ENCODE peak calls at places on chromosomes 16 and 17, in four cellular contexts. X is WTC11, D is K562, P is A549. N is an unnamed sample.

GRCh38 chr17:4808378-4808767 is 1.4 kb downstream of the PLD2 start:
- DNase-seq in X (no peak), D (no peak), P (no peak), N (no peak)

GRCh38 chr17:46949291-46950174 is 26.6 kb downstream of the GOSR2 start:
- DNase-seq in X (no peak), D (no peak), P (no peak), N (no peak)

GRCh38 chr17:4483012-4483840 is 15.5 kb upstream of the SPNS2 start:
- DNase-seq in X (no peak), D (no peak), P (peak; percentile 53), N (no peak)

GRCh38 chr16:8493885-8494487 is 96.3 kb downstream of the TMEM114 start:
- DNase-seq in X (no peak), D (no peak), P (no peak), N (no peak)

GRCh38 chr17:77124192-77124908 is 16.4 kb upstream of the SEC14L1 start:
- DNase-seq in X (no peak), D (no peak), P (peak; percentile 62), N (no peak)

GRCh38 chr16:70709457-70709856 is 23.6 kb upstream of the MTSS2 start:
- DNase-seq in X (no peak), D (no peak), P (no peak), N (no peak)

GRCh38 chr17:31819578-31819977 is 39.5 kb downstream of the COPRS start:
- DNase-seq in X (no peak), D (no peak), P (no peak), N (no peak)

GRCh38 chr16:84136331-84137125 is 8.4 kb downstream of the HSDL1 start:
- DNase-seq in X (no peak), D (no peak), P (no peak), N (no peak)

GRCh38 chr17:81612172-81612571 is 24.7 kb downstream of the NPLOC4 start:
- DNase-seq in X (no peak), D (no peak), P (no peak), N (no peak)

GRCh38 chr16:27582883-27583282 is 32.9 kb downstream of the KATNIP start:
- DNase-seq in X (no peak), D (no peak), P (no peak), N (no peak)

GRCh38 chr16:50201784-50202183 is 48.7 kb downstream of the TENT4B start:
- DNase-seq in X (no peak), D (no peak), P (no peak), N (no peak)
- TF ChIP-seq NR3C1 in X (no peak), D (no peak), P (no peak), N (no peak)

GRCh38 chr17:7889166-7889584 is 586 bp downstream of the CHD3 start:
- DNase-seq in X (peak; percentile 55), D (peak; percentile 16), P (peak; percentile 98), N (peak; percentile 85)
- TF ChIP-seq NR3C1 in X (no peak), D (no peak), P (no peak), N (no peak)

GRCh38 chr16:67915831-67916723 is 15.6 kb downstream of the CTRL start:
- DNase-seq in X (no peak), D (no peak), P (no peak), N (peak; percentile 59)

GRCh38 chr16:67917140-67917851 is 14.4 kb downstream of the CTRL start:
- DNase-seq in X (no peak), D (no peak), P (no peak), N (no peak)

GRCh38 chr16:67919618-67920210 is 11.9 kb downstream of the CTRL start:
- DNase-seq in X (no peak), D (no peak), P (no peak), N (no peak)

GRCh38 chr16:67914758-67915622 is 16.7 kb downstream of the CTRL start:
- DNase-seq in X (no peak), D (no peak), P (no peak), N (no peak)

DNA sequence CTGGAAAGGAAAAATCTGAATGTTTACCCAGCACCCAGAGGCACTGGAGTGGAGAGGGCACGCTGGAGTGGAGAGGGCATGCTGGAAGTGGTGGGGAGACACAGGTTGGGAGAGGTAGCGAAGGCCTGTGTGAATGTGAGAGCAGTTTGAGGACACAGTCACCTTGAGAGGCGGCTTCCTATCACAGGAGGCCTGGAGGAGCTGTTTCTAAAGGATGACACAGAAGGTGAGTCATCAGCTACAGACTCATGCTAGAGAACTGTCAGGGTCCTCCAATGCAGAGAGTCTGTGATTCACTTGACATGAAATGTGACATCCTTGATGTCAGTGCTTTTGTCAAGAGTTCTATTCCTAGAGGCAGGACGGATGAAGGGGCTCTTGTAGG is 13.8 kb downstream of the CTRL start:
- DNase-seq in X (no peak), D (peak; percentile 71), P (peak; percentile 88), N (peak; percentile 53)
- TF ChIP-seq NR3C1 in X (no peak), D (no peak), P (no peak), N (no peak)

GRCh38 chr17:30369995-30370394 is 8.7 kb upstream of the CPD start:
- DNase-seq in X (no peak), D (no peak), P (no peak), N (no peak)

GRCh38 chr17:30368896-30369720 is 9.6 kb upstream of the CPD start:
- DNase-seq in X (no peak), D (no peak), P (no peak), N (no peak)

GRCh38 chr17:30375661-30376060 is 3.1 kb upstream of the CPD start:
- DNase-seq in X (no peak), D (no peak), P (no peak), N (no peak)

GRCh38 chr17:30376621-30377452 is 1.9 kb upstream of the CPD start:
- DNase-seq in X (no peak), D (no peak), P (no peak), N (peak; percentile 88)

DNA sequence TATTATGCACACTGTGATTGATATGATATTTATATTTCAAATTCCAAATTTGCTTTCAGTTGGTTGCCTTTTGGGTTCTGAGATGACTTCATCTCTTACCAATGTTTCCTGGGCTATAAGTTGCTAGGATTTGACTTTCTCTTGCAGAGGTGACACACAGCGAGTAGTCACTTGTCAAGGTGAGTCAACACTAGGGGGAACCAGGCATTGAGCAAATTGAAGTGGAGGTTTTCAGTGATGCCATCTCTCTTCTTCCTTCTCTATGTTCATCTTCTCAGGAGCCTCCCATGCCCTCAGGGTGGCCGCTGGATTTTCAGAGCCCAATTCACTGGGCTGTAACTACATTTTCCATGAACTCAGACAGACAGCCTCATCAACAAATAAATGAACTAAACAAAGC is 6.0 kb upstream of the CPD start:
- DNase-seq in X (no peak), D (no peak), P (peak; percentile 65), N (no peak)
- TF ChIP-seq NR3C1 in X (no peak), D (no peak), P (no peak), N (no peak)

GRCh38 chr16:65044861-65045260 is 77.0 kb downstream of the CDH11 start:
- DNase-seq in X (no peak), D (no peak), P (no peak), N (no peak)
- TF ChIP-seq NR3C1 in X (no peak), D (no peak), P (no peak), N (no peak)

GRCh38 chr16:1223355-1224214 is 1.5 kb downstream of the TPSG1 start:
- DNase-seq in X (no peak), D (no peak), P (no peak), N (no peak)
- TF ChIP-seq NR3C1 in X (no peak), D (no peak), P (no peak), N (no peak)

GRCh38 chr16:19393226-19394074 is 24.2 kb upstream of the TMC5 start:
- DNase-seq in X (no peak), D (no peak), P (no peak), N (no peak)
- TF ChIP-seq NR3C1 in X (no peak), D (no peak), P (no peak), N (no peak)

GRCh38 chr17:39618252-39618913 is 8.4 kb upstream of the PPP1R1B start:
- DNase-seq in X (no peak), D (peak; percentile 24), P (peak; percentile 65), N (no peak)

GRCh38 chr17:39617100-39617445 is 9.4 kb upstream of the NEUROD2 start:
- DNase-seq in X (no peak), D (no peak), P (no peak), N (no peak)

GRCh38 chr17:39618956-39619785 is 7.6 kb upstream of the PPP1R1B start:
- DNase-seq in X (no peak), D (no peak), P (no peak), N (peak; percentile 29)

GRCh38 chr17:39619786-39620101 is 7.0 kb upstream of the PPP1R1B start:
- DNase-seq in X (no peak), D (no peak), P (no peak), N (peak; percentile 44)

GRCh38 chr17:39617446-39618251 is 9.1 kb upstream of the PPP1R1B start:
- DNase-seq in X (no peak), D (peak; percentile 77), P (peak; percentile 80), N (no peak)
- TF ChIP-seq NR3C1 in X (no peak), D (no peak), P (no peak), N (no peak)